ENCODE peak calls at places on chromosomes 2 and 18, in five cellular contexts. N, Z, L, V and T are unnamed samples.

GRCh38 chr18:37987901-37988300 is 422.3 kb upstream of the CELF4 start:
- DNase-seq in V (no peak), N (no peak), L (no peak), Z (no peak), T (no peak)

GRCh38 chr2:98457045-98457696 is 12.5 kb downstream of the INPP4A start:
- DNase-seq in L (no peak), N (no peak), Z (no peak), V (no peak), T (no peak)

GRCh38 chr2:106105151-106105922 is 88.8 kb downstream of the UXS1 start:
- DNase-seq in N (no peak), L (no peak), Z (no peak), V (no peak), T (no peak)

GRCh38 chr2:9139491-9140443 is 66.8 kb upstream of the ASAP2 start:
- DNase-seq in Z (peak; percentile 74), L (peak; percentile 44), N (peak; percentile 88), V (peak; percentile 83), T (peak; percentile 82)

GRCh38 chr18:76306685-76307292 is 188.3 kb downstream of the ZNF516 start:
- DNase-seq in Z (no peak), L (no peak), V (no peak), N (peak; percentile 33), T (no peak)

GRCh38 chr2:126863336-126864015 is 35.2 kb upstream of the TEX51 start:
- DNase-seq in N (no peak), Z (no peak), L (no peak), V (no peak), T (no peak)

GRCh38 chr18:74679679-74680076 is 82.0 kb downstream of the ZNF407 start:
- DNase-seq in V (no peak), L (no peak), Z (no peak), N (no peak), T (no peak)

GRCh38 chr18:8091042-8091441 is 518.2 kb upstream of the RAB12 start:
- DNase-seq in Z (no peak), L (no peak), N (no peak), V (peak; percentile 16), T (no peak)

GRCh38 chr2:8380026-8380425 is 301.8 kb upstream of the ID2 start:
- DNase-seq in Z (peak; percentile 71), V (peak; percentile 11), N (no peak), L (peak; percentile 30), T (no peak)

GRCh38 chr2:156182132-156182531 is 150.4 kb downstream of the NR4A2 start:
- DNase-seq in L (no peak), N (no peak), V (no peak), Z (no peak), T (no peak)

GRCh38 chr2:216519154-216519762 is 20.6 kb downstream of the RPL37A start:
- DNase-seq in Z (peak; percentile 86), N (peak; percentile 43), V (peak; percentile 93), L (no peak), T (peak; percentile 88)

GRCh38 chr2:118699816-118700215 is 147.6 kb downstream of the EN1 start:
- DNase-seq in N (no peak), L (no peak), V (no peak), Z (no peak), T (no peak)

GRCh38 chr18:28161608-28162599 is 15.0 kb downstream of the CDH2 start:
- DNase-seq in V (no peak), Z (no peak), L (no peak), N (no peak), T (no peak)

GRCh38 chr2:170224692-170225091 is 46.7 kb downstream of the MYO3B start:
- DNase-seq in N (no peak), V (no peak), Z (no peak), L (no peak), T (peak; percentile 23)

GRCh38 chr2:3839489-3839888 is 136.1 kb downstream of the DCDC2C start:
- DNase-seq in N (no peak), V (no peak), Z (no peak), L (no peak), T (no peak)

GRCh38 chr18:14971461-14972185 is 223.7 kb downstream of the ANKRD30B start:
- DNase-seq in L (no peak), N (no peak), Z (no peak), V (no peak), T (no peak)

GRCh38 chr2:109637749-109638570 is 23.8 kb downstream of the SOWAHC start:
- DNase-seq in L (peak; percentile 46), V (no peak), N (no peak), Z (no peak), T (no peak)

GRCh38 chr2:50514881-50515280 is 517.1 kb downstream of the NRXN1 start:
- DNase-seq in V (no peak), N (no peak), Z (no peak), L (no peak), T (no peak)

GRCh38 chr2:11930211-11930761 is 183.9 kb downstream of the LPIN1 start:
- DNase-seq in Z (peak; percentile 17), N (no peak), V (no peak), L (no peak), T (peak; percentile 62)

GRCh38 chr2:46216213-46216612 is 81.0 kb upstream of the EPAS1 start:
- DNase-seq in Z (no peak), V (no peak), L (no peak), N (no peak), T (no peak)

GRCh38 chr2:191202881-191203397 is 42.3 kb upstream of the MYO1B start:
- DNase-seq in Z (peak; percentile 28), L (no peak), V (no peak), N (no peak), T (peak; percentile 36)

GRCh38 chr18:13480856-13481255 is 245.5 kb downstream of the FAM210A start:
- DNase-seq in N (no peak), V (no peak), Z (no peak), L (no peak), T (no peak)

GRCh38 chr2:1747065-1747941 is 3.0 kb upstream of the PXDN start:
- DNase-seq in N (no peak), L (no peak), V (no peak), Z (no peak), T (no peak)

GRCh38 chr2:42964444-42965081 is 172.2 kb upstream of the HAAO start:
- DNase-seq in Z (peak; percentile 57), L (no peak), V (peak; percentile 57), N (no peak), T (no peak)

GRCh38 chr2:201432038-201432437 is 19.2 kb downstream of the TRAK2 start:
- DNase-seq in L (no peak), Z (no peak), V (no peak), N (no peak), T (peak; percentile 89)

GRCh38 chr18:50268022-50268747 is 1.9 kb upstream of the CFAP53 start:
- DNase-seq in Z (peak; percentile 84), V (peak; percentile 70), N (peak; percentile 97), L (peak; percentile 92), T (peak; percentile 57)

GRCh38 chr2:176160251-176161040 is 3.3 kb downstream of the HOXD3 start:
- DNase-seq in L (no peak), V (no peak), N (peak; percentile 71), Z (no peak), T (no peak)

GRCh38 chr2:57022496-57022895 is 838.7 kb downstream of the CCDC85A start:
- DNase-seq in V (no peak), Z (no peak), N (no peak), L (no peak), T (no peak)

GRCh38 chr2:224145751-224146355 is 106.8 kb upstream of the SERPINE2 start:
- DNase-seq in N (no peak), V (no peak), Z (peak; percentile 44), L (no peak), T (peak; percentile 79)

GRCh38 chr2:45826889-45827635 is 175.6 kb downstream of the PRKCE start:
- DNase-seq in L (no peak), V (no peak), Z (peak; percentile 67), N (no peak), T (no peak)

GRCh38 chr2:143928613-143929012 is 591.3 kb downstream of the ZEB2 start:
- DNase-seq in N (no peak), V (no peak), L (no peak), Z (no peak), T (no peak)

DNA sequence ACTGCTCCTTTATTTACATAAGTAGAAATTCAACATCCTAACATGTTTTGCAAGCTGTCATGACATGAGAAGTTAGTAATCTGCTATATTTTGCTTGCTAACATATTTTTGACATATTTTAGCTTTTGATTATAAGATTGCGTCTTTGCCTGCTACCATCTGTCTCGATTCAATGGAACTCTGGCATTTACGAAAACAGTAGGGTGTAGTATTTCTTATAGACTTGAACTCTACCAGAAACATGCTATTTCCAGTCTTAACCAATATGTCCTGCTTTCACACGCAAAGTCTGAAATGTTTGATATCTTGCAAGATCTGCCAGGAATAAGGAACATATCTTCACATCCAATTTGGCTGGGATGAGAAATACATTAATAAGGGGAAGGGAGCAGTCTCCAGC is 299.5 kb downstream of the ZNF521 start:
- DNase-seq in N (no peak), V (no peak), Z (no peak), L (no peak), T (no peak)
- H3K27me3 ChIP-seq in N (peaks cover 34% of the 10 kb centered on the region), V (no peaks in the 10 kb centered on the region), Z (no peaks in the 10 kb centered on the region), L (no peaks in the 10 kb centered on the region), T (no peaks in the 10 kb centered on the region)

GRCh38 chr2:28096421-28096820 is 205.9 kb downstream of the BABAM2 start:
- DNase-seq in L (no peak), N (no peak), V (no peak), Z (no peak), T (no peak)
- H3K4me3 ChIP-seq in L (no peak overlapping the region), N (no peak overlapping the region), V (no peak overlapping the region), Z (no peak overlapping the region), T (no peak overlapping the region)

DNA sequence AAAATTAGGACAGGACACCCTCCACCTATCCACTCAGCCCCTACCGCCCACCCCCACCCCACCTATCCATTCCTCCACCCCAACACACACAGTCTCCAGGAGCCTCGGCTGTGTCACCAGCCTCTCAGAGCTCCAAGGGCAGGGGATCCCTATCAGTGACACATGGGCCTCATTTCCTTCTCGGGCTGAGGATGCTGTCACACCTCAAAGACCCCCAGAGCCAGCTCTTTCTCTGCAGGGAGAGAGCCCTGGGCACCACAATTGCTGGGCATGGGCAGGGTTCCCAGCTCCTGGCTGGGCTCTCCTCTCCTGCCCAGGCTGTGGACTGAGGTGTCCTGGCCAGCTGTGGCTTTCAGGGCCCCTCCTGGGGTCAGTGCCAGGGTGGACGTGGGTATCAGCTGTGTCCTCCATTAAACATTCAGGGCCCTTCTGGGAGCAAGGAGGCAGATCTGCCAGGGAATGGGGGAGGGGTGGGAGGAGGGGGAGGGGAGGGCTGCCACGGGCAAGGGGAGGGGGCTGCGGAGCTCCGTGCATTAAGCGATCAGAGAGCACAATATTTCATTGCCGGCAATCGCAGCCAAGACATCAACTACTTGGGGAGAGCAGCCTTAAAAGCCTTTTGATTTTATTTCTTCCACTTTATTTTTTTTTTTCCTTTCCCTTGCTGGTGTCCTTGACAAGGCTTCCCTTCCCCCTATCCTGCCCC is 14.3 kb upstream of the ECEL1 start:
- DNase-seq in L (no peak), V (no peak), Z (no peak), N (peak; percentile 84), T (no peak)
- H3K27me3 ChIP-seq in L (peaks cover 4% of the 10 kb centered on the region), V (no peaks in the 10 kb centered on the region), Z (peaks cover 45% of the 10 kb centered on the region), N (peaks cover 39% of the 10 kb centered on the region), T (peaks cover 16% of the 10 kb centered on the region)

DNA sequence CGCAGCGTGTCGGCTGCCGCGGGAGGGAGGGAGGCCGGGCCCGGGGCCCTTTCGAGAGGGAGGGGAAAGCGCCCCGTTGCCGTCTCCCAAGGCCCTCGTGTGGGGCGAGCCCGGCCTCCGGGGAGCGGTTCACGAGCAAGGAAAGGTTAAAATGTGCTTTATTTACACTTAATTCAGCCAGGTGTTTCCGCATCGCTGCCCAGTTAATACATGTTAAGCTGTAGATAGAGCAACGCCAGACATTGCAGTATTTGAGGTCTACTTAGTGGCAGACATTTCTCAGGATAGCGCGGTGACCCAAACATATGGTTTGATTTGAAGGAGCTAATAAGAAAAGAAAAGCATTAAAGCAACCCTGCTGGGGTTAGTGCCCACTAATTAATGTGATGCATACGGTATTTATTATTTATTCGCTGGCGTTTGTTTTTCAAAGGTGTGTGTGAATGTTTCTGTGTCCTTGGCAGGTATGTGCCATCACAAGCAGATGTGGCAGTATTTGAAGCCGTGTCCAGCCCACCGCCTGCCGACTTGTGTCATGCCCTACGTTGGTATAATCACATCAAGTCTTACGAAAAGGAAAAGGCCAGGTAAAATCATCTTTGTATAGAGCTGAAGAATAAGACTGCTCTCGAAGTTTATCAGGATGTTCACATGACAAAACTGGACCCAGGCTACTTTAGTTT is 570 bp downstream of the EEF1B2 start:
- DNase-seq in N (peak; percentile 80), Z (no peak), L (peak; percentile 85), V (no peak), T (peak; percentile 65)
- H3K4me3 ChIP-seq in N (peak overlapping the region; percentile 84), Z (peak overlapping the region; percentile 75), L (peak overlapping the region; percentile 70), V (peak overlapping the region; percentile 96), T (peak overlapping the region; percentile 89)